ENCODE peak calls at places on chromosome 5, in four cellular contexts. N, G, Q and Z are unnamed samples.

GRCh38 chr5:124704594-124705284 is 41.7 kb downstream of the ZNF608 start:
- DNase-seq in N (no peak), G (no peak), Q (peak; percentile 23), Z (no peak)

GRCh38 chr5:35647128-35647527 is 29.5 kb downstream of the SPEF2 start:
- DNase-seq in N (no peak), G (no peak), Q (no peak), Z (no peak)

GRCh38 chr5:178460598-178461425 is 129.4 kb downstream of the COL23A1 start:
- DNase-seq in N (peak; percentile 81), G (peak; percentile 84), Q (peak; percentile 20), Z (peak; percentile 94)

GRCh38 chr5:14869286-14870164 is 2.1 kb downstream of the ANKH start:
- DNase-seq in N (no peak), G (no peak), Q (no peak), Z (no peak)

GRCh38 chr5:136891175-136891574 is 525.8 kb upstream of the TRPC7 start:
- DNase-seq in N (no peak), G (no peak), Q (no peak), Z (no peak)

GRCh38 chr5:88203977-88204735 is 64.5 kb downstream of the TMEM161B start:
- DNase-seq in N (no peak), G (no peak), Q (no peak), Z (no peak)

GRCh38 chr5:62457071-62457470 is 44.5 kb downstream of the IPO11 start:
- DNase-seq in N (no peak), G (no peak), Q (no peak), Z (no peak)

GRCh38 chr5:95900383-95900958 is 61.2 kb downstream of the ELL2 start:
- DNase-seq in N (peak; percentile 64), G (no peak), Q (no peak), Z (no peak)

GRCh38 chr5:179680780-179681411 is at the start of gene CBY3:
- DNase-seq in N (no peak), G (peak; percentile 28), Q (peak; percentile 46), Z (no peak)

GRCh38 chr5:83401775-83402174 is 69.8 kb upstream of the VCAN start:
- DNase-seq in N (no peak), G (no peak), Q (no peak), Z (no peak)

GRCh38 chr5:71810456-71811181 is 91.5 kb downstream of the CARTPT start:
- DNase-seq in N (no peak), G (no peak), Q (no peak), Z (no peak)
- TF ChIP-seq FOXJ3 in N (no peak), G (no peak), Q (no peak), Z (no peak)

DNA sequence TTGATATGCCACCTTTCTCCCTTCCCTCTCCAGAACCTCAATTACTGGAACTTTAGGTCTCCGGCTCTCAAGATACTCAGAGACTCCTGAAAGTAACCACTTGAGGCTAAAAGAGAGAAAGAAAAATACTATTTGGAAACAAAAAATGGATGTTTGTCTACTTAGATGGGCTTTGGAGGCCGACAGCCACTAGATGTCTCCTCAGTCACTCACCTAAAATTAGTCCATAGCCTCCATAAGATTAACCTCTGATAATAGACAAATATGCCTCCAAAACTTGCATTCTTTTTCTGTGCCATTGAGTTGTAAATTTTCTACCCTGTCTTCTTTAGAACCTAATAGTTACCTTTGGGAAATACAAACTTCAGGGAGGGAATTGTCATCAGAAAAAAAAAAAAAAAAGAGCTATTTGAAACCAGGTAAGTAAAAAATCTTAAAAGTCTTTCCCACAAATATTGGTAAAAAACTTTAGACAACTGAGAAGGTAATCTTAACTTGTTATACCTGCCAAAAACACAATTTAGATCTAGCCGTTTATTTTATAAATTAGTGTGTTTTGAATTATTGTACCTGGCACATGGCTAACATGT is 11.2 kb upstream of the PCDH1 start:
- DNase-seq in N (peak; percentile 38), G (no peak), Q (no peak), Z (no peak)
- TF ChIP-seq FOXJ3 in N (no peak), G (no peak), Q (no peak), Z (no peak)

GRCh38 chr5:43193171-43193951 is 1.3 kb downstream of the NIM1K start:
- DNase-seq in N (peak; percentile 69), G (peak; percentile 54), Q (peak; percentile 34), Z (no peak)
- TF ChIP-seq FOXJ3 in N (no peak), G (no peak), Q (no peak), Z (no peak)

DNA sequence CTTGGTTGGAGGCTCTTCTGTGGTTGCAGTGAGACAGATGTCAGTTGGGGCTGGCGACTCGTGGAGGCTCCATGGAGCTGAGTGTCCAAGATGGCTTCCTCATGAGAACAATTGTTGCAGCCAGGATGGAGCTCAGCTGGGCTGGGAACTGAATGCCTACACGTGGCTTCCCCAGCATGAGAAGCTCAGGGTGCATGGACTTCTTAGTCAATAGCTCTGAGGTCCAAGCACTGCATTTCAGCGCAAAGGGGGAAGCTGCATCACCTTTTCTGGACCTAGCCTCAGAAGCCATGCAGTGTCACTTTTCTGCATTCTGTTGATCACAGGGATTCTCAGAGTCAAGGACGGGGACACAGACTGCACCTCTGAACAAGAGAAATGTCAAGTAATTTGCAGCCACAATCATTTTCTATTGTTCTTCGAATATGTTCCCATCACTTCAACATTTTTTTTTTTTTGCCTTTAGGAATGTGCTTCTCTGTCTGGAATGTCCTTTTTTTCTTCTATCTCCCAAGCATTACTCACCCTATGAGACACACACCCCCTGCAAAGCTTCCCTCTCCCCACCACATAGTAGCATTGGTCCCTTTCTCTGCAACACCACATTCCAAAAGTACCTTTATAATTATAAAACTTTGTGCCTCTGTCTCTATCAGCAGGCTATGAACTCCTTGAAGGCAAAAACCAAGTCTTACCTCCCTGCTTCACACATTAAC is 57.5 kb upstream of the STK32A start:
- DNase-seq in N (no peak), G (no peak), Q (no peak), Z (no peak)
- TF ChIP-seq FOXJ3 in N (no peak), G (no peak), Q (no peak), Z (no peak)

DNA sequence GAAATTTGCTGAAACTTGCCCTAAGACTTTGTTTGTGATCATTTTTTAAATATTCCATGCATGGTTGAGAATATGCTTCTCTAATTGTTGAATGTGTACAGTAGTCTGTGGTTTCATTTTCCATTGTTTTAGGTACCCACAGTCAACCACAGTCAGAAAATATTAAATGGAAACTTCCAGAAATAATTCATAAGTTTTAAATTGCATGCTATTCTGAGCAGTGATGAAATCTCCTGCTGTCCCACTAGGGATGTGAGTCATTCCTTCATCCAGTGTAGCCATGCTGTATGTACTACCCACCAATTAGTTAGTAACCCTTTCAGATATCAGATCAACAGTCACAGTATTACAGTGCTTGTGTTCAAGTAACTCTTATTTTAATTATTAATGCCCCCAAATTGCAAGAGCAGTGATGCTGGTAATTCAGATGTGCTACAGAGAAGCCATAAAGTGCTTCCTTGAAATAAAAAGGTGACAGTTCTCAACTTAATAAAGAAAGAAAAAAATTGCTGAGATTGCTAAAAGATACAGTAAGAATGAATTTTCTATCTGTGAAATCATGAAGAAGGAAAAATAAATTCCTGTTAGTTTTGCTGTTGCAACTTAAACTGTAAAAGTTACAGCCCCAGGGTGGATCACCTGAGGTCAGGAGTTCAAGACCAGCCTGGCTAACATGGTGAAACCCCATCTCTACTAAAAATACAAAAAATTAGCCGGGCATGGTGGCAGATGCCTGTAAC is 79.9 kb upstream of the FBXL17 start:
- DNase-seq in N (no peak), G (no peak), Q (no peak), Z (no peak)
- TF ChIP-seq FOXJ3 in N (no peak), G (no peak), Q (no peak), Z (no peak)

GRCh38 chr5:11683666-11684065 is 220.6 kb downstream of the CTNND2 start:
- DNase-seq in N (no peak), G (no peak), Q (no peak), Z (no peak)
- TF ChIP-seq FOXJ3 in N (no peak), G (no peak), Q (no peak), Z (no peak)

DNA sequence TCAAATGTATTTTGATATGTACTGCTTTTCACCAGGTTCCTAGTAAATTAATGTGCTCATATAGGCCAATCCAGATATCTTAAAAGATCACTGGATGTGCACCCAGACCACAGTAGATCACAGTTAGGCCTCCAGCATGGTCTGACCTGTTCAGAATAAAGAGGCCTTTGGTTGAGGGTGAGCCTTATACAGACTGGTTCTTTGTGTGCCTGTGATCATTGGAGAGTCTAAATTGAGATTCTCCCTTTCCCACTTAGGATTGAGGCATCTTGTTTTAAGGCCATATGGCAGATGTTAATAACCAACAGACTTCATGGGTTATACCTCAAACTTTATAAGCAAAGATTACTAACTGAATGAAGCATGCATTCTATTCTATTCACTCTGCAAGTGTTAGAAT is 8.3 kb downstream of the CHSY3 start:
- DNase-seq in N (no peak), G (no peak), Q (no peak), Z (no peak)
- TF ChIP-seq FOXJ3 in N (no peak), G (no peak), Q (no peak), Z (no peak)

GRCh38 chr5:130624805-130625204 is 540.3 kb downstream of the HINT1 start:
- DNase-seq in N (no peak), G (no peak), Q (no peak), Z (no peak)
- TF ChIP-seq FOXJ3 in N (no peak), G (no peak), Q (no peak), Z (no peak)

DNA sequence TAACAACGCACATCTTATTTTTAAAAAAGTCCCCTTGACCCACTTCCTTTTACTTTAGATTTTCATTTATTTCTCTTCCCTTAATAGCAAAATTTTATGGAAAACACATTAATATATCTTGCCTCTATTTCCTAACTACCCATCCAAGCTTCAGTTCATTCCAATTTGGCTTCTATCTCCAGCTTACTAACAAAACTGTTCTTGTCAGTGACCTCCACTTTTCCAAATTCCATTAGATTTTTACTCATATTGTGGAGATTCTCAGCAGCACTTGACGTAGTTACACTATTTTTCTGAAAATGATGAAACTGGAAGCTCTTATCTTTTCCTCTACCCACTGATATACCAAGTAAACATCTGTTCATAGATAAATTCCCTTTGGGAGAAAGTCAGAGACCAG is 46.5 kb upstream of the ADAMTS19 start:
- DNase-seq in N (no peak), G (no peak), Q (no peak), Z (no peak)
- TF ChIP-seq FOXJ3 in N (no peak), G (no peak), Q (no peak), Z (no peak)